ENCODE peak calls at places on chromosomes 1 and 21, in four cellular contexts. S is K562, B is HepG2, J is GM12878. R is an unnamed sample.

GRCh38 chr1:31771891-31772668 is 7.9 kb upstream of the ADGRB2 start:
- DNase-seq in J (no peak), S (no peak), B (no peak), R (no peak)

GRCh38 chr1:94602312-94602711 is 60.8 kb upstream of the F3 start:
- DNase-seq in S (no peak), J (no peak), B (no peak), R (no peak)

GRCh38 chr21:7917729-7918128 is 2603.7 kb upstream of the TPTE start:
- DNase-seq in S (no peak), J (no peak), B (no peak), R (no peak)

GRCh38 chr21:43269461-43269860 is 100.7 kb downstream of the CRYAA start:
- DNase-seq in S (peak), J (no peak), B (no peak), R (peak)

GRCh38 chr1:23745515-23745914 is 2.2 kb downstream of the ELOA start:
- DNase-seq in J (no peak), B (peak), S (peak), R (no peak)

GRCh38 chr1:64745986-64746940 is 1.4 kb downstream of the RAVER2 start:
- DNase-seq in B (no peak), S (no peak), J (no peak), R (no peak)

GRCh38 chr1:101769520-101769919 is 227.2 kb downstream of the OLFM3 start:
- DNase-seq in S (no peak), J (no peak), B (peak), R (no peak)

GRCh38 chr1:180636138-180636537 is 4.3 kb downstream of the XPR1 start:
- DNase-seq in B (no peak), S (no peak), J (no peak), R (no peak)

GRCh38 chr1:95974586-95974985 is 740.6 kb downstream of the RWDD3 start:
- DNase-seq in S (no peak), B (no peak), J (no peak), R (no peak)

GRCh38 chr1:6922096-6922931 is 137.1 kb downstream of the CAMTA1 start:
- DNase-seq in J (no peak), B (no peak), S (no peak), R (no peak)

GRCh38 chr1:153546796-153547559 is 1.4 kb upstream of the S100A4 start:
- DNase-seq in B (no peak), S (no peak), J (no peak), R (no peak)

DNA sequence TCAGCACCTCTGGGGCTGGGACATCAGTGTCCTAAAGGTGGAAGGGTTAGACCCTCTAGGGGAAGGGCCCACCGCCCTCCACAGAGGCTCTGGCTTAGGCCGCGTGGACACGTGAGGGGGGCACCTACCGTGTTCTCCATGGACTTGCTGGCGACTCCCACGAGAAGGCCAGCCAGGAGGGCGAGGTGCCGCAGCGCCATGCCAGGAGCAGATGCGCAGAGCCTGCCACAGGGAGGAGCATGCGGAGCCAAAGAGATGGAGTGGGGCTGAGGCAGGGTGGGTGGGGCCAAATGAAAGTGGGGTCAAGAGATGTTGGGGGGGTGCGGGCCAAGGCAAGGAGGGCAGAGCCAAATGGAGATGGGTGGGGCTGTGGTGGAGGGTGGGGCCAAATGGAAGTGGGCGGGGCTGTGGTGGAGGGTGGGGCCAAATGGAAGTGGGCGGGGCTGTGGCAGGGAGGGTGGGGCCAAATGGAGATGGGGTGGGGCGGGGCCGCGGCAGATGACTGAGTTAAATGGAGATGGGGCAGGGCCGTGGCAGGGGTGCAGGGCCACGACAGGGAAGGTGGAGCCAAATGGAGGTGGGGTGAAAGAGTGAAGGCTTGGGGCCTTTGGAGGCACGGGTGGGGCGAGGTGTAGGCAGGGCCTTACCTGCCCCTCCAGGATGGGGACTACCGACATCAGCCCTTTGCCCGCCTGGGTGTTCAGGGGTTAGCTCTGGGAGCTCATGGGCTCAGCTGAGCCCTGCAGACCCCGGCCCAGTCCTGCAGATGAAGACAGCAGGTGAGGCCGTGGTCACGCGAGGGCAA is 17.4 kb upstream of the RNF223 start:
- DNase-seq in B (no peak), J (no peak), S (peak), R (no peak)
- TF ChIP-seq NR2C2 in B (no peak), J (no peak), S (no peak), R (no peak)

GRCh38 chr1:69499203-69499803 is 68.4 kb upstream of the LRRC7 start:
- DNase-seq in B (no peak), J (no peak), S (no peak), R (no peak)
- TF ChIP-seq NR2C2 in B (no peak), J (no peak), S (no peak), R (no peak)

GRCh38 chr1:190244406-190244805 is 233.3 kb downstream of the BRINP3 start:
- DNase-seq in B (no peak), S (no peak), J (no peak), R (no peak)
- TF ChIP-seq NR2C2 in B (no peak), S (no peak), J (no peak), R (no peak)

GRCh38 chr1:22131875-22132486 is 10.9 kb downstream of the WNT4 start:
- DNase-seq in B (peak), S (peak), J (no peak), R (peak)
- TF ChIP-seq NR2C2 in B (no peak), S (no peak), J (no peak), R (no peak)

GRCh38 chr21:35257413-35257812 is 208.3 kb upstream of the RUNX1 start:
- DNase-seq in B (no peak), J (no peak), S (no peak), R (no peak)
- TF ChIP-seq NR2C2 in B (no peak), J (no peak), S (no peak), R (no peak)

DNA sequence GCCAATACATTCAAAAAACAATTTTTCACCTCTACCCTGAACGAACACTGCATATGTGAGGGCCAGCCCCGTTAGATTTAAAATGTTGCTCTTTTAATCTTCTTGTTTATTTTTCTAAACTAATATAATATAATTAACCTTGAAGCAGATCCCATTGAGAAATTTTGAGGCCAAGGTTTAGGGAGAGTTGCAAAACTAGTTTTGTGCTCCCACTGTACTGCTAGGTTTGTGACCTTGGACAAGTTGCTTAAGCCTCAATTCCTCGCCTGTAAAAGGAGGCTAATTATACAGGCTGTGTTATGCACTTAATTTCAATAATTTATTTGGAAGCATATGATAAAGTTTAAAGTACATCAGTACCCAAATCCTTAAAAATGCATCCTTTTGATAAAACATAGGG is 3.7 kb downstream of the IL23R start:
- DNase-seq in S (no peak), J (no peak), B (peak), R (no peak)
- TF ChIP-seq NR2C2 in S (no peak), J (no peak), B (no peak), R (no peak)

DNA sequence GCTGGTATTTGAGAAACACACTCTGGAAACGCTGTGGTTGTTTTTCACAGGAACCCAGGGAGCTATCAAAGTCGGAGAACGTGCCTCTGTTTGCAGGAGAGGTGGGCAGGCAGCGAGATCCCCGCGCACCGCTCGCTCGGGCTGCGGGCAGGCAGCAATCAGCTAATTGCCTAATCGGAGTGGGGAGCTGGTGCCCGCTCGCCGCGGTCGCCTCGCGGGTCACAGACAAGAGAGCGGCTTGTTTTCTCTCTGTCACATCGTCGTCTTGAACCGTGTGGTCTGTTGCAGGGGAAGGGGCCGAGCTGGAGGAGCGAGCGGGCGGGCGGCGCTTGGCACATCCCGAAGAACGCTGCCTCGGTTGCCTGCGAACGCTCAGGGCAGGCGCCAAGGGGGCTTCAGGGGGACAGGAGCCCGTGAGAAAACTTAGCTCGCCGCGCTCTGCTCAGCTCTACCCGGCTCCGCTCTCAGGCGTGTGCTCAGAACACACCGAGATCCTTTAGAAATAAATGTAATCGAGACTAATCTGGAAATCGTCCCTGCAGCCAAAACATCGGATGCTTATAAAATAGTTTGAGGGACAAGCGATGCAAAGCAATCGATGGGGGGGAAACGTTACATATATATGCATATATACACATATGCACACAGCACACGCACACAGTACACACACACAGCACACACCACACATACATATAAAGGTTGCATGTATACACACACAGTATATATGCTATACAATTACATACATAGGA is 93.6 kb upstream of the SMYD2 start:
- DNase-seq in B (no peak), J (no peak), S (no peak), R (peak)
- TF ChIP-seq NR2C2 in B (no peak), J (no peak), S (no peak), R (no peak)

GRCh38 chr1:111085666-111086065 is 54.2 kb downstream of the DRAM2 start:
- DNase-seq in J (no peak), S (no peak), B (no peak), R (no peak)
- TF ChIP-seq NR2C2 in J (no peak), S (no peak), B (no peak), R (no peak)

GRCh38 chr1:151509350-151510019 is 1.7 kb upstream of the CGN start:
- DNase-seq in J (no peak), B (no peak), S (no peak), R (no peak)

GRCh38 chr1:151510957-151511635 is at the start of gene CGN:
- DNase-seq in J (no peak), S (peak), B (peak), R (peak)

GRCh38 chr1:151510020-151510405 is 1.2 kb upstream of the CGN start:
- DNase-seq in J (no peak), S (no peak), B (no peak), R (peak)

GRCh38 chr1:151510614-151510956 is 602 bp upstream of the CGN start:
- DNase-seq in S (no peak), B (no peak), J (no peak), R (no peak)

DNA sequence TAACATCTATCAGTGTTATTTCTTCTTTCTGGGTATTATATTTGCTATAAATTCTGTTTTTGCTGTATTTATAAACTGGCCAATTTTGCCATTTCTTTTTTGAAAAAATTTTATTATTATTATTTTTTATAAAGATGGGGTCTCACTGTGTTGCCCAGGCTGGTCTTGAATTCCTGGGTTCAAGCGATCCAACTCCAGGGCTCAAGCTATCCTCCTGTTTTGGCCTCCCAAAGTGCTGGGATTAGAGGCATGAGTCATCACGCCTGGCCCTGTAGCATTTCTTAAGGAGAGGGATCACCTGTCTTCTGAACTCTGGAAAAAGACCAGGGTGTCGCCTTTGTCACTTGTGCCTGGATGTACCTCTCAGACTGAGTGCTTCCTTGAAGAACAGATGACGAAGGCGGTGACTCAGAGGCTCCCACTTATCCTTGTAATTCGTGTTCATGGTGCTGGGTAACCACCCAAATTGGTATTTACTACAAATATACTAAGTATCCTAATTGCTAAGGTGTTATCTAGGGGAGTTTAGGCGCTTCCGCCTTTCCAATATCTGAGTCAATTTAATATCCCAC is 2.4 kb upstream of the CGN start:
- DNase-seq in J (no peak), S (peak), B (no peak), R (no peak)
- TF ChIP-seq NR2C2 in J (no peak), S (no peak), B (no peak), R (no peak)

R was measured in WTC11.